ENCODE peak calls at places on chromosomes 7 and 10, in five cellular contexts. One of them, this sample, is unnamed. For H3K9me3, the result is how much of the 10 kb centered on the place peaks cover.

GRCh38 chr10:16440396-16441105 is 3.7 kb downstream of the PTER start:
- DNase-seq in A549: no peak
- DNase-seq in transverse colon: no peak
- DNase-seq in GM23248: peak
- DNase-seq in colonic mucosa: peak
- DNase-seq in this sample: no peak

GRCh38 chr7:139995034-139995915 is 67.5 kb downstream of the PARP12 start:
- DNase-seq in GM23248: peak
- DNase-seq in A549: no peak
- DNase-seq in transverse colon: no peak
- DNase-seq in colonic mucosa: no peak
- DNase-seq in this sample: no peak

GRCh38 chr10:91604936-91605534 is 27.8 kb downstream of the PPP1R3C start:
- DNase-seq in colonic mucosa: no peak
- DNase-seq in GM23248: peak
- DNase-seq in A549: peak
- DNase-seq in transverse colon: no peak
- DNase-seq in this sample: no peak

GRCh38 chr10:64265961-64266360 is 744.8 kb downstream of the REEP3 start:
- DNase-seq in A549: no peak
- DNase-seq in transverse colon: no peak
- DNase-seq in colonic mucosa: no peak
- DNase-seq in GM23248: no peak
- DNase-seq in this sample: no peak

GRCh38 chr10:5523796-5524574 is 776 bp upstream of the CALML3 start:
- DNase-seq in colonic mucosa: no peak
- DNase-seq in transverse colon: peak
- DNase-seq in A549: no peak
- DNase-seq in GM23248: no peak
- DNase-seq in this sample: no peak

GRCh38 chr10:391304-391703 is 256.0 kb downstream of the ZMYND11 start:
- DNase-seq in transverse colon: no peak
- DNase-seq in colonic mucosa: no peak
- DNase-seq in GM23248: peak
- DNase-seq in A549: no peak
- DNase-seq in this sample: no peak

GRCh38 chr7:37915438-37915837 is 1.2 kb downstream of the SFRP4 start:
- DNase-seq in colonic mucosa: no peak
- DNase-seq in A549: no peak
- DNase-seq in transverse colon: peak
- DNase-seq in GM23248: no peak
- DNase-seq in this sample: no peak

GRCh38 chr7:135930565-135931423 is 46.4 kb downstream of the MTPN start:
- DNase-seq in GM23248: peak
- DNase-seq in transverse colon: no peak
- DNase-seq in A549: peak
- DNase-seq in colonic mucosa: no peak
- DNase-seq in this sample: no peak

GRCh38 chr7:144736880-144737493 is 98.9 kb downstream of the TPK1 start:
- DNase-seq in colonic mucosa: no peak
- DNase-seq in GM23248: no peak
- DNase-seq in A549: no peak
- DNase-seq in transverse colon: no peak
- DNase-seq in this sample: no peak

GRCh38 chr7:157866525-157866924 is 529.7 kb downstream of the DNAJB6 start:
- DNase-seq in A549: no peak
- DNase-seq in colonic mucosa: no peak
- DNase-seq in GM23248: no peak
- DNase-seq in transverse colon: no peak
- DNase-seq in this sample: no peak
- H3K9me3 ChIP-seq in A549: under half
- H3K9me3 ChIP-seq in colonic mucosa: under half
- H3K9me3 ChIP-seq in GM23248: under half
- H3K9me3 ChIP-seq in transverse colon: under half
- H3K9me3 ChIP-seq in this sample: under half

GRCh38 chr7:64630496-64630895 is 35.4 kb upstream of the ZNF107 start:
- DNase-seq in colonic mucosa: no peak
- DNase-seq in A549: peak
- DNase-seq in GM23248: peak
- DNase-seq in transverse colon: no peak
- DNase-seq in this sample: no peak
- H3K9me3 ChIP-seq in colonic mucosa: under half
- H3K9me3 ChIP-seq in A549: under half
- H3K9me3 ChIP-seq in GM23248: under half
- H3K9me3 ChIP-seq in transverse colon: under half
- H3K9me3 ChIP-seq in this sample: under half

GRCh38 chr7:100071018-100071723 is 10.4 kb downstream of the ZNF3 start:
- DNase-seq in A549: peak
- DNase-seq in transverse colon: no peak
- DNase-seq in colonic mucosa: no peak
- DNase-seq in GM23248: no peak
- DNase-seq in this sample: no peak
- H3K9me3 ChIP-seq in A549: half or more
- H3K9me3 ChIP-seq in transverse colon: under half
- H3K9me3 ChIP-seq in colonic mucosa: under half
- H3K9me3 ChIP-seq in GM23248: under half
- H3K9me3 ChIP-seq in this sample: under half

GRCh38 chr10:73955719-73956118 is 42.2 kb upstream of the VCL start:
- DNase-seq in GM23248: no peak
- DNase-seq in colonic mucosa: no peak
- DNase-seq in transverse colon: no peak
- DNase-seq in A549: no peak
- DNase-seq in this sample: no peak
- H3K9me3 ChIP-seq in GM23248: under half
- H3K9me3 ChIP-seq in colonic mucosa: under half
- H3K9me3 ChIP-seq in transverse colon: under half
- H3K9me3 ChIP-seq in A549: under half
- H3K9me3 ChIP-seq in this sample: under half

This sample was measured in T-helper 17 cell.